ENCODE peak calls at places on chromosomes 7 and 10, in six cellular contexts. Q is HCT116; S is CD8-positive, alpha-beta memory T cell; C is ascending aorta; K is H9; H is GM23248. L is an unnamed sample. For H3K27me3, the result is how much of the 10 kb centered on the place peaks cover.

GRCh38 chr7:17123020-17123419 is 175.4 kb upstream of the AHR start:
- DNase-seq in Q (no peak), S (no peak), C (no peak), K (no peak), H (peak), L (no peak)

GRCh38 chr10:107071301-107071700 is 93.2 kb downstream of the SORCS1 start:
- DNase-seq in Q (no peak), S (no peak), C (no peak), K (no peak), H (no peak), L (no peak)

GRCh38 chr10:91409069-91409868 is 875 bp upstream of the HECTD2 start:
- DNase-seq in Q (no peak), S (peak), C (peak), K (peak), H (peak), L (no peak)

GRCh38 chr10:99266383-99266782 is 30.7 kb upstream of the HPSE2 start:
- DNase-seq in Q (no peak), S (no peak), C (no peak), K (no peak), H (no peak), L (no peak)

GRCh38 chr7:139768249-139768824 is 9.5 kb downstream of the HIPK2 start:
- DNase-seq in Q (no peak), S (no peak), C (no peak), K (no peak), H (no peak), L (no peak)

GRCh38 chr7:140475747-140476333 is 3.5 kb downstream of the MKRN1 start:
- DNase-seq in Q (peak), S (peak), C (no peak), K (no peak), H (peak), L (no peak)

GRCh38 chr7:141072548-141073172 is 1.2 kb upstream of the TMEM178B start:
- DNase-seq in Q (no peak), S (no peak), C (no peak), K (peak), H (peak), L (no peak)

GRCh38 chr10:91536101-91536500 is 96.8 kb downstream of the PPP1R3C start:
- DNase-seq in Q (no peak), S (no peak), C (no peak), K (no peak), H (peak), L (no peak)

GRCh38 chr10:119755446-119755845 is 29.6 kb downstream of the INPP5F start:
- DNase-seq in Q (no peak), S (no peak), C (no peak), K (no peak), H (no peak), L (no peak)

GRCh38 chr10:6128591-6129383 is 40.0 kb downstream of the RBM17 start:
- DNase-seq in Q (no peak), S (no peak), C (no peak), K (no peak), H (peak), L (no peak)

GRCh38 chr10:74300651-74301050 is 149.6 kb downstream of the ADK start:
- DNase-seq in Q (no peak), S (no peak), C (no peak), K (no peak), H (no peak), L (no peak)

GRCh38 chr10:79505771-79506351 is 6.5 kb upstream of the EIF5AL1 start:
- DNase-seq in Q (no peak), S (no peak), C (no peak), K (no peak), H (no peak), L (no peak)

GRCh38 chr7:68938151-68938550 is 660.1 kb upstream of the AUTS2 start:
- DNase-seq in Q (no peak), S (no peak), C (no peak), K (no peak), H (no peak), L (no peak)

GRCh38 chr7:100353685-100354330 is 4.1 kb upstream of the PILRB start:
- DNase-seq in Q (no peak), S (no peak), C (no peak), K (peak), H (no peak), L (no peak)

GRCh38 chr7:27514861-27515260 is 147.8 kb downstream of the HIBADH start:
- DNase-seq in Q (no peak), S (no peak), C (no peak), K (no peak), H (no peak), L (no peak)

GRCh38 chr7:17965600-17965999 is 25.3 kb upstream of the SNX13 start:
- DNase-seq in Q (no peak), S (no peak), C (no peak), K (no peak), H (peak), L (no peak)

GRCh38 chr7:87564290-87564963 is 36.3 kb downstream of the ABCB1 start:
- DNase-seq in Q (peak), S (no peak), C (no peak), K (peak), H (peak), L (peak)

GRCh38 chr7:151247016-151247580 is 1.4 kb downstream of the SMARCD3 start:
- DNase-seq in Q (no peak), S (no peak), C (peak), K (no peak), H (no peak), L (no peak)

DNA sequence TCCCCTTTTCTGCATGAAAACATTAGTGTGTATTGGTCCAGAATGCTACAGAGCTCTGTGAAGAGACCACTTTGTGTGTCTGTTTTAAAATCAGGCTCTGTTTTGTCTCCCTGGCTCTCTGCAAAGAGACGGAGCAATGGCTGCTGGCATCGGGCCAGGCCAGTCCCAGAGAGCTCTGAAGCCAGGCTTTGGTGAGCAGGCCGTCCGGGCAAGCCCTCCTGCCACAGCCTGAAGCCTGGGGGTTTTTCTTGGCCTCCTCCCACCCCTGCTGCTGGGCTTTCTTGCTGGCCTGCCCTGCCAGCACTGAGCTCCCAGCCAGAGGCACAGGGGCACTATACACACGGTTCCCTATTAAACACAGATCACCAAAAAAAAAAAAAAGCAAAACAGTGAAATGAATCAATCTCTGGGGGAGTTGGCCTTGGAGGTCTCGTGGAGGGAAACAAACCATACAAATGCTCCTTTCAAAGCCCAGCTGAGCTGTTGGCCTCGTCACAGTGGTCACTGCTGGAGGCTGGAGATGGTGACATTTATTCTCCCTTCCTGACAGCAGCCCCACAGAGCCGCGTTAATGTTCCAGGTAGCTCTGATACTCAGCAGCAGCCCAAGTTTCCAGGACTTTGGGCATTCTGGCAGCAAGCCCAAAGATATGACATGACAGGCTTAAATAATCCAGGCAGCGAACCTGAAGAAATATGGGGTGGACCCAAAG is 237.2 kb downstream of the TCF7L2 start:
- DNase-seq in Q (no peak), S (no peak), C (no peak), K (no peak), H (no peak), L (no peak)
- H3K27ac ChIP-seq in Q (no peak), S (no peak), C (peak), K (no peak), H (no peak), L (no peak)

DNA sequence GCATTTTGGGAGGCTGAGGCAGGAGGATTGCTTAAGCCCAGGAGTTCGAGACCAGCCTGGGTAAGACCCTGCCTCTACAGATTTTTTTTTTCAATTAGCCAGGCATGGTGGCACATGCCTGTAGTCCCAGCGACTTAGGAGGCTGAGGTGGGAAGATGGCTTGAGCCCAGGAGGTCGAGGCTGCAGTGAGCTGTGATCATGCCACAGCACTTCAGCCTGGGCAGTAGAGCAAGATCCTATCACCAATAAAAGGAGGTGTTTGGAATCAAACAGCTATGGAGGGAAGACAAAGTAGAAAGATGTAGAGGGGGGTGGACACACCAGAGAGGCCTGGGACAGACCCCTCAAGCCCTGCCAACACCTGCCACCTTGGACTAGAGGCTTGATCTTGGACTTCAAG is 9.1 kb upstream of the TNRC18 start:
- DNase-seq in Q (no peak), S (no peak), C (no peak), K (no peak), H (no peak), L (no peak)
- H3K27me3 ChIP-seq in Q (under half), S (under half), C (under half), K (under half), H (under half), L (under half)

GRCh38 chr10:124057580-124057979 is 35.8 kb downstream of the CHST15 start:
- DNase-seq in Q (no peak), S (no peak), C (no peak), K (no peak), H (no peak), L (no peak)

GRCh38 chr10:124056337-124056980 is 36.9 kb downstream of the CHST15 start:
- DNase-seq in Q (no peak), S (no peak), C (no peak), K (no peak), H (no peak), L (no peak)

GRCh38 chr10:124052561-124052960 is 40.8 kb downstream of the CHST15 start:
- DNase-seq in Q (no peak), S (no peak), C (no peak), K (no peak), H (no peak), L (no peak)

GRCh38 chr10:124050021-124051015 is 43.1 kb downstream of the CHST15 start:
- DNase-seq in Q (no peak), S (no peak), C (no peak), K (no peak), H (no peak), L (no peak)

GRCh38 chr10:124053971-124054370 is 39.4 kb downstream of the CHST15 start:
- DNase-seq in Q (peak), S (no peak), C (no peak), K (no peak), H (no peak), L (no peak)
- H3K27ac ChIP-seq in Q (peak), S (no peak), C (no peak), K (no peak), H (no peak), L (no peak)

GRCh38 chr10:28716748-28717147 is 39.4 kb downstream of the BAMBI start:
- DNase-seq in Q (no peak), S (no peak), C (no peak), K (no peak), H (no peak), L (no peak)
- H3K27me3 ChIP-seq in Q (under half), S (under half), C (under half), K (under half), H (under half), L (under half)

GRCh38 chr10:131973160-131973951 is 8.4 kb downstream of the BNIP3 start:
- DNase-seq in Q (no peak), S (no peak), C (peak), K (no peak), H (no peak), L (no peak)

GRCh38 chr10:131972474-131973071 is 9.2 kb downstream of the BNIP3 start:
- DNase-seq in Q (no peak), S (peak), C (peak), K (no peak), H (no peak), L (no peak)

GRCh38 chr10:131975796-131976195 is 5.9 kb downstream of the BNIP3 start:
- DNase-seq in Q (no peak), S (no peak), C (peak), K (no peak), H (no peak), L (no peak)

GRCh38 chr10:131974034-131974817 is 7.5 kb downstream of the BNIP3 start:
- DNase-seq in Q (no peak), S (no peak), C (no peak), K (no peak), H (no peak), L (no peak)

DNA sequence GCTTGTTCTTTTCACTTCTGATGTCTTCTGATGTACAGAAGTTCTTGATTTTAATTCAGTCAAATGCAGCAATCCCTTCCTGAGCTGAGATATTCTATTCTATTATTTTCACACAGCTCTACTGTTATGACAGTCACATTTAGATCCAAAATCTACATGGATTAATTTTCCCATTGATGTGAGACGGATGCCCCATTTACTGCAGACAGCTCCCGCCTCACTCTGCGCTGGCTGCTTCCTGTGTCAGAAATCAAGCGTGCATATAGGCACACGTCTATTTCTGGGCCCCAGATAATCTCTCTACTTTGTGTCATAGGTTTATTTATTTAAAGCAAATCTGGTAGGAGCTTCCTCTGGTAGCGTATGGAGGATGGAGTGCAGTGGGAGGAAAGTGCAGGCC is 6.7 kb downstream of the BNIP3 start:
- DNase-seq in Q (no peak), S (no peak), C (peak), K (no peak), H (no peak), L (no peak)
- H3K27ac ChIP-seq in Q (no peak), S (no peak), C (no peak), K (no peak), H (no peak), L (no peak)

DNA sequence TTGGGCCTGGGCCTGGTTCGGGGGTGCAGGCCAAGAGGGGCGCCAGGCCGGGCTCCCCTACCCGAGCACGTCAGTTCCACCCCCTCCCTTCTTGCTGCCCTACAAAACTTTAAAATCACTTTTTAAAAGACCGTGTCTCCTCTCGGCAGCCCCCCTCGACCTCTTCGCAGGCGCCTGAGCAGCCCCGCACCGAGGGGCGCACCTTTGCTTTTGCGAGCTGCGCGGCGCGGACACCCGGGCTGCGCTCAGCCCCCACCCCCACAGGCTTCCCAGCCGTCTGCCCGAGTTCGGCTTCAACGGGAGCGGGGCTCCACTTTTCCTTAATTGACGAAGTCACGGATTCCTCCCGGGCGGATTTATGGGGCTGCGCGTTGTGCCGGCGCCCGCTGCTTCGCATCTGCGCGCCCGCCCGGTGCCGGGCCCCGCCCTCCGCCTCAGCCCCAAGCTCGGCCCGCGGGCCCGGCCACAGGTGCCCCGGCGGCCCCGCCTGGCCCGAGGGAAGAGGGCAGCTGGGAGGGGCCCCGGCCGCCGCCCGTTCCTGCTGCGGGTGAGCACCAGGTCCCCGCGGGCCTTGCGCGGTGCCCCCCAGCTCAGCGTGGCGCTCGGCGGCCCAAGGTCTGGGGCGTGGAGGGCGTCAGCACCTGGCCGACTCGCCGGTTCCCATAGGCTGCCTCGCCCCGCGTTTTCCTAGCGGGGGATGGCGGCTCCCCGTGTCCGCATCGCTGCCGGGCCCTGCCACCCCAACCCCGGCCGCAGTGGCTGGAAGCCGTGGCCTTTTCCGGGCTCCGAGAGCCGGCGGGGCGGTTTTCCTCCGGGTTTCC is 10.8 kb upstream of the MNX1 start:
- DNase-seq in Q (no peak), S (no peak), C (no peak), K (peak), H (no peak), L (no peak)
- H3K27me3 ChIP-seq in Q (under half), S (half or more), C (under half), K (half or more), H (half or more), L (half or more)

GRCh38 chr7:95099101-95099500 is 191.7 kb downstream of the PPP1R9A start:
- DNase-seq in Q (no peak), S (no peak), C (no peak), K (no peak), H (no peak), L (no peak)

GRCh38 chr7:95105627-95106026 is 198.2 kb downstream of the PPP1R9A start:
- DNase-seq in Q (no peak), S (no peak), C (no peak), K (no peak), H (no peak), L (no peak)

GRCh38 chr7:95101422-95101821 is 194.0 kb downstream of the PPP1R9A start:
- DNase-seq in Q (no peak), S (no peak), C (no peak), K (no peak), H (no peak), L (no peak)

GRCh38 chr7:95102662-95103061 is 195.3 kb downstream of the PPP1R9A start:
- DNase-seq in Q (no peak), S (no peak), C (no peak), K (no peak), H (peak), L (no peak)

DNA sequence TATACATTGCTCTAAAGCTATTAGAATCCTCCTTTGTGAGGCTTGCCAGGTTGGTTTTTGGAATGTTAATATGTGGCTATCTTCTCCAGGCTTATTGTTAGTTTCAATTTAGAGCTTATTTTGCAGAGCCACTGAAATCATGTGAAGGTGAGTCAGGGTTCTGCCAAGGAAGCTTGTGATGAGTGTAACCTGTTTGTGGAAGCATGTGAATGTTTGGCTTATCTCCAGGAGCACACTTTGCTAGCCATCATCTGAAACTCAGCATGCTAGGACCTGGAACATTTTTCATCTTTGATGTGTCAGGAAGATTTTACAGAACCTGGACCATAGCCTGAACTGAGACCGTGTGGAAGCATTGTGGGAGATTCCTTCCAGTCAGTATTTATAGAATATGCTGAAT is 197.3 kb downstream of the PPP1R9A start:
- DNase-seq in Q (peak), S (no peak), C (no peak), K (no peak), H (no peak), L (no peak)
- H3K27ac ChIP-seq in Q (no peak), S (no peak), C (no peak), K (no peak), H (no peak), L (no peak)

DNA sequence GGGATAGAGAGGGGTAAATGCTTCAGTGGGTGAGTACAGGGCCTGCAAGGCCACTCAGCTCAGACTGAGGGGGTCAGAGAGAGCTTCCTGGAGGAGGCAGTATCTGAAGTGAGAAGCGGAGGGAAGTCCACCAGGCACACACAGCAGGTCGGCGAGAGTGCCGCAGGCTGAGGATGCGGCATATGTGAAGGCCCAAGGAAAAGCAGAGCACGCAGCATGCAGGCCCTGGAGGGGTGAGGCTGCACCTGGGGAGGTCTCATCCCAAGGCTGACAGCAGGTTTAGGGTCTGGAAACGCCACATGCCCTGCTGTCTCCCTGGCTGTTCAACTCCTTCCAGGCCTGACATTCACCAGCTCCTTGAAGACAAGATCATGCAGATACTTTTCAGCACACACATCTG is 40.4 kb upstream of the PSAP start:
- DNase-seq in Q (no peak), S (no peak), C (no peak), K (no peak), H (no peak), L (no peak)
- H3K27me3 ChIP-seq in Q (under half), S (under half), C (under half), K (under half), H (under half), L (under half)

DNA sequence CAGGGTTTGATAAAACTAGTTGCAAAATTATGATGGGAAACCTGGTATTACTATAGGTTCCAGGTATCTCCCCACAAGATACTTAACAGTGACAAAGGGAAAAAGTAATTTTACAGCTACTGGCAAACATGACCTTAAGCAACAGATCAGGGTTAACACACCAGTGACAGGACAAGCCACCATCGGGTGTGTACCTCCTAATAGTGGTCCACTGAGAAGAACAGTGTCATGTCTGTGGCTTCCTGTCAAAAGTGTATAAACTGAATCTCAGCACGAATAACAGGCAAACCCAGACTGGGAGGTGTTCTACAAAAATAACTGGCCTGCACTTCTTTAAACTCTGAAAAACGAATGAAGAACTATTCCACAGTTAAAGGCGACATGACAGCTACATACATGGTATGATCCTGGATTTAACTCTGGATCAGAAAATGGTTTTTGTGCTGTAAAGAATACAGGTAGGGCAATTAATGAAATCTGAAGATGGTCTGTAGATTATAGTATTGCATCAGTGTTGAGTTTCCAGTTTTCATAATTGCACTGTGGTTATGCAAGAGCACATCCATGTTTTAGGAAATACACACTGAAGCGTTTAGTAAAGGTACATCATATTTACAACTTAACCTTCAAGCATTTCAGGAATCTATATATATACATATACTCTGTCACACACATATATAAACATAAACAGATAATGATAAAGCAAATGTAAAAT is 32.0 kb upstream of the ARMS2 start:
- DNase-seq in Q (no peak), S (peak), C (no peak), K (no peak), H (no peak), L (no peak)
- H3K27ac ChIP-seq in Q (no peak), S (peak), C (no peak), K (no peak), H (no peak), L (no peak)

GRCh38 chr7:6532516-6532915 is 18.7 kb downstream of the GRID2IP start:
- DNase-seq in Q (no peak), S (no peak), C (no peak), K (no peak), H (no peak), L (no peak)
- H3K27me3 ChIP-seq in Q (under half), S (under half), C (under half), K (under half), H (under half), L (under half)